ENCODE peak calls at places on chromosomes 7 and 10, in six cellular contexts. One of them, this sample, is unnamed. For H3K4me1, the result is how much of the 10 kb centered on the place peaks cover.

GRCh38 chr10:14009315-14010082 is 321.2 kb downstream of the FRMD4A start:
- DNase-seq in neural progenitor cell: no peak
- DNase-seq in PC-3: peak
- DNase-seq in GM23248: peak
- DNase-seq in endothelial cell of umbilical vein: peak
- DNase-seq in mammary epithelial cell: peak
- DNase-seq in this sample: no peak

GRCh38 chr10:32501906-32502305 is 56.0 kb downstream of the CCDC7 start:
- DNase-seq in endothelial cell of umbilical vein: no peak
- DNase-seq in mammary epithelial cell: no peak
- DNase-seq in GM23248: no peak
- DNase-seq in neural progenitor cell: no peak
- DNase-seq in PC-3: no peak
- DNase-seq in this sample: no peak

GRCh38 chr7:138089080-138089901 is 13.0 kb downstream of the AKR1D1 start:
- DNase-seq in PC-3: peak
- DNase-seq in endothelial cell of umbilical vein: no peak
- DNase-seq in mammary epithelial cell: peak
- DNase-seq in GM23248: peak
- DNase-seq in neural progenitor cell: no peak
- DNase-seq in this sample: no peak

GRCh38 chr10:5094265-5095205 is at the start of gene AKR1C3:
- DNase-seq in PC-3: peak
- DNase-seq in neural progenitor cell: no peak
- DNase-seq in mammary epithelial cell: peak
- DNase-seq in GM23248: peak
- DNase-seq in endothelial cell of umbilical vein: peak
- DNase-seq in this sample: peak

GRCh38 chr7:155257482-155258232 is 40.0 kb upstream of the INSIG1 start:
- DNase-seq in GM23248: peak
- DNase-seq in mammary epithelial cell: peak
- DNase-seq in PC-3: peak
- DNase-seq in neural progenitor cell: no peak
- DNase-seq in endothelial cell of umbilical vein: peak
- DNase-seq in this sample: no peak

GRCh38 chr7:158809596-158809995 is 19.7 kb downstream of the ESYT2 start:
- DNase-seq in GM23248: no peak
- DNase-seq in neural progenitor cell: no peak
- DNase-seq in mammary epithelial cell: no peak
- DNase-seq in endothelial cell of umbilical vein: no peak
- DNase-seq in PC-3: no peak
- DNase-seq in this sample: no peak

GRCh38 chr7:29623976-29624375 is 60.3 kb downstream of the PRR15 start:
- DNase-seq in mammary epithelial cell: peak
- DNase-seq in neural progenitor cell: no peak
- DNase-seq in PC-3: peak
- DNase-seq in endothelial cell of umbilical vein: no peak
- DNase-seq in GM23248: peak
- DNase-seq in this sample: no peak

GRCh38 chr7:132065193-132065972 is 509.0 kb upstream of the PODXL start:
- DNase-seq in GM23248: peak
- DNase-seq in PC-3: peak
- DNase-seq in mammary epithelial cell: peak
- DNase-seq in neural progenitor cell: no peak
- DNase-seq in endothelial cell of umbilical vein: peak
- DNase-seq in this sample: peak

GRCh38 chr10:132881186-132881920 is 61.0 kb downstream of the CFAP46 start:
- DNase-seq in endothelial cell of umbilical vein: no peak
- DNase-seq in neural progenitor cell: no peak
- DNase-seq in PC-3: no peak
- DNase-seq in GM23248: no peak
- DNase-seq in mammary epithelial cell: no peak
- DNase-seq in this sample: no peak

GRCh38 chr7:103656221-103656620 is 210.2 kb upstream of the SLC26A5 start:
- DNase-seq in endothelial cell of umbilical vein: no peak
- DNase-seq in GM23248: no peak
- DNase-seq in mammary epithelial cell: no peak
- DNase-seq in PC-3: no peak
- DNase-seq in neural progenitor cell: no peak
- DNase-seq in this sample: no peak

GRCh38 chr7:120993575-120994191 is 5.2 kb downstream of the CPED1 start:
- DNase-seq in endothelial cell of umbilical vein: no peak
- DNase-seq in PC-3: peak
- DNase-seq in GM23248: peak
- DNase-seq in mammary epithelial cell: peak
- DNase-seq in neural progenitor cell: no peak
- DNase-seq in this sample: no peak

GRCh38 chr10:118621304-118621942 is 26.0 kb upstream of the PRLHR start:
- DNase-seq in GM23248: no peak
- DNase-seq in neural progenitor cell: no peak
- DNase-seq in endothelial cell of umbilical vein: no peak
- DNase-seq in PC-3: peak
- DNase-seq in mammary epithelial cell: no peak
- DNase-seq in this sample: no peak

GRCh38 chr7:36979810-36980248 is 255.5 kb upstream of the AOAH start:
- DNase-seq in PC-3: no peak
- DNase-seq in endothelial cell of umbilical vein: no peak
- DNase-seq in neural progenitor cell: no peak
- DNase-seq in mammary epithelial cell: no peak
- DNase-seq in GM23248: no peak
- DNase-seq in this sample: no peak

GRCh38 chr10:129126955-129127354 is 340.1 kb upstream of the MGMT start:
- DNase-seq in mammary epithelial cell: no peak
- DNase-seq in GM23248: no peak
- DNase-seq in endothelial cell of umbilical vein: no peak
- DNase-seq in neural progenitor cell: no peak
- DNase-seq in PC-3: no peak
- DNase-seq in this sample: no peak

GRCh38 chr10:3963191-3963673 is 178.2 kb upstream of the KLF6 start:
- DNase-seq in mammary epithelial cell: peak
- DNase-seq in GM23248: no peak
- DNase-seq in PC-3: peak
- DNase-seq in neural progenitor cell: no peak
- DNase-seq in endothelial cell of umbilical vein: peak
- DNase-seq in this sample: no peak

GRCh38 chr10:37976880-37977203 is 395 bp upstream of the ZNF25 start:
- DNase-seq in endothelial cell of umbilical vein: no peak
- DNase-seq in PC-3: no peak
- DNase-seq in GM23248: no peak
- DNase-seq in neural progenitor cell: no peak
- DNase-seq in mammary epithelial cell: no peak
- DNase-seq in this sample: no peak

GRCh38 chr10:129514568-129515451 is 47.8 kb downstream of the MGMT start:
- DNase-seq in mammary epithelial cell: no peak
- DNase-seq in GM23248: no peak
- DNase-seq in endothelial cell of umbilical vein: no peak
- DNase-seq in neural progenitor cell: no peak
- DNase-seq in PC-3: no peak
- DNase-seq in this sample: no peak

GRCh38 chr7:96416599-96416998 is 94.7 kb upstream of the SLC25A13 start:
- DNase-seq in endothelial cell of umbilical vein: peak
- DNase-seq in GM23248: no peak
- DNase-seq in PC-3: no peak
- DNase-seq in mammary epithelial cell: no peak
- DNase-seq in neural progenitor cell: no peak
- DNase-seq in this sample: no peak

GRCh38 chr10:91340613-91341362 is 69.4 kb upstream of the HECTD2 start:
- DNase-seq in mammary epithelial cell: peak
- DNase-seq in endothelial cell of umbilical vein: peak
- DNase-seq in neural progenitor cell: no peak
- DNase-seq in GM23248: peak
- DNase-seq in PC-3: peak
- DNase-seq in this sample: no peak

GRCh38 chr7:155375337-155376277 is 77.9 kb downstream of the INSIG1 start:
- DNase-seq in neural progenitor cell: peak
- DNase-seq in GM23248: no peak
- DNase-seq in mammary epithelial cell: no peak
- DNase-seq in PC-3: peak
- DNase-seq in endothelial cell of umbilical vein: no peak
- DNase-seq in this sample: no peak

GRCh38 chr10:55631071-55631654 is 729.9 kb downstream of the ZWINT start:
- DNase-seq in endothelial cell of umbilical vein: peak
- DNase-seq in GM23248: peak
- DNase-seq in PC-3: peak
- DNase-seq in mammary epithelial cell: peak
- DNase-seq in neural progenitor cell: peak
- DNase-seq in this sample: peak

GRCh38 chr10:101046332-101047238 is 15.2 kb upstream of the KAZALD1 start:
- DNase-seq in neural progenitor cell: peak
- DNase-seq in GM23248: peak
- DNase-seq in endothelial cell of umbilical vein: no peak
- DNase-seq in mammary epithelial cell: no peak
- DNase-seq in PC-3: no peak
- DNase-seq in this sample: no peak

GRCh38 chr10:95289003-95289920 is 1.5 kb downstream of the PDLIM1 start:
- DNase-seq in GM23248: peak
- DNase-seq in PC-3: peak
- DNase-seq in neural progenitor cell: peak
- DNase-seq in endothelial cell of umbilical vein: no peak
- DNase-seq in mammary epithelial cell: peak
- DNase-seq in this sample: peak

GRCh38 chr10:95289921-95290421 is 832 bp downstream of the PDLIM1 start:
- DNase-seq in GM23248: peak
- DNase-seq in mammary epithelial cell: no peak
- DNase-seq in neural progenitor cell: no peak
- DNase-seq in endothelial cell of umbilical vein: no peak
- DNase-seq in PC-3: no peak
- DNase-seq in this sample: no peak

GRCh38 chr10:95291634-95292039 is 834 bp upstream of the PDLIM1 start:
- DNase-seq in mammary epithelial cell: no peak
- DNase-seq in GM23248: no peak
- DNase-seq in endothelial cell of umbilical vein: no peak
- DNase-seq in PC-3: no peak
- DNase-seq in neural progenitor cell: no peak
- DNase-seq in this sample: no peak

GRCh38 chr10:95290446-95290800 is 380 bp downstream of the PDLIM1 start:
- DNase-seq in GM23248: peak
- DNase-seq in neural progenitor cell: peak
- DNase-seq in PC-3: no peak
- DNase-seq in mammary epithelial cell: no peak
- DNase-seq in endothelial cell of umbilical vein: no peak
- DNase-seq in this sample: no peak

DNA sequence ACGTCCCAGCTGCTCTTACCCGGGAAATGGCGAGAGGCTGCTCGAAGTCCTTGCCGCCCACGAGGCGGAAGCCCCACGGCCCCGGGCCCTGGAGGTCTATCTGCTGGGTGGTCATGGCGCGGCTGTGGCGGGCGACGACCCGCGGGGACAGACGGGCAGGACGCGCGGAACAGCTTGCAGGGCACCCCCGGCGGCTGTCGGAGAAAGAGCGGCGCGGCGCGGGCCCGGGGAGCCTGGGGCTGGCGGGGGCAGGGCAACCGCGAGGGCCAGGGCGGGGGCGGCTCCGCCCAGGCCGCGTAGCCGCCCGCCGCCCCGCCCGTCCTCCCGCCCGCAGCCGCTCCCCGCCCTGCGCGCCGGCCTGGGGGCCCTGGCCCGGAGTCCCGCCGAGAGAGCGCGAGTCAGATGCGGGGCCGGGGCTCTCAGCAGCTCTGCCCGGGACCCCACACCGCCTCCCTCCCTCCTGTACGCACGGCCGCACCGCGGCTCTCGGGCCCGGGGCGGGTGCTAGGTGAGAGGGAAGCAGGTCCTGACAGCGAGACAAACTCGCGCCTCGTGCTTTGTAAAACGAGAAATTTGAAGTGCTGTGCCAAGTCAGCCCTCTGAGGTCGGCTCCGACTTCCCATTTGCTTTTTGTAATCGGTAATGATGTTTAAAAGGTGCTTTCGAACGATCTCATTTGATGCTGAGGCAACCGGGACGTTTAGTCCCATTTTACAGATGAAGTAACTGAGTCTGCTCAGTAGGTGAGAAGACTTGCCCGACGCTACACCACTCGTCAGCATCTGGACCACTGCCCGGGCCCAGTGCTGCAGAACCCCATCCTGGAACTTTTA is at the start of gene PDLIM1:
- DNase-seq in endothelial cell of umbilical vein: peak
- DNase-seq in mammary epithelial cell: peak
- DNase-seq in neural progenitor cell: peak
- DNase-seq in GM23248: peak
- DNase-seq in PC-3: peak
- DNase-seq in this sample: peak
- H3K4me1 ChIP-seq in endothelial cell of umbilical vein: under half
- H3K4me1 ChIP-seq in mammary epithelial cell: half or more
- H3K4me1 ChIP-seq in neural progenitor cell: under half
- H3K4me1 ChIP-seq in GM23248: under half
- H3K4me1 ChIP-seq in PC-3: under half
- H3K4me1 ChIP-seq in this sample: under half

DNA sequence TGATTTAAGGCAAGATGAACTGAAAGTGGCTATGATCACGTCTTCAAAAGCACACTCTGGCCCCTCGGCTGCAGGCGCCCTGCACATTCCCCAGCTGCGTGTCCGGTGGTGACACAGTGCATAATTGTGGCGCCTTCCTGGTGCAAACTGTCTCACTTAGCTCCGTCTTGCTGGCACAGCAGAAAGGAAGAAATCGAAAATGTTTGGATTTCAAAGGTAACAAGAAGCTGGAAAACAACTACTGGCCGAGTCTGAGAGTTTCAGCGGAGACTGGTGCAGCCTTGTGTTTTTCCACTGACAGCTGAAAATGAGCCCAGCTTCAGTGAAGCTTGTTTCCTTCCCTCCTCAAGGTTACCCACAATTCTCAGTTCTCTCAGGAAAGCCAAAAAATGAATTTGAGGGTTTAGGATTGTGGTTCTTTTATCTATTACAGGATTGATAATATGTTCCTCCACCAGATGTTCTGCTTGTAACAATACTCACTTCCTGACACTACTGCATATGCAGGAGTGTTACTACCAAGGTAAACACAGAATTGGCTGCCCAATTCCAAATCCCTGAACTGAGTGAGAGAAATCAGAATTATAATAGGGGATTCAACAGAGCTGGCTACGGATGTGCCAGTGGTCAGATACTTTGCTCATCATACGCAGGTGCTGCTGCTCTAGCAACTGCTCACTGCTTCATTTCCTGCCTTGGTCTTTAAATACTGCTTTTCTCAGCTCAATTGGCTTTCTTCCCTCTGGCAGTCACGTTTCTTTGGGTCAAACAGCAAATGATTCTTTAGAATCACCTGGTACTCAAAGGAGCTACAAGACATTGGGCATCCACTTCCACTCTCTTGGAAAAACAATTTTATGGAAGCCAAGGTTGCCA is 63.7 kb downstream of the TRUB1 start:
- DNase-seq in GM23248: peak
- DNase-seq in PC-3: no peak
- DNase-seq in endothelial cell of umbilical vein: peak
- DNase-seq in neural progenitor cell: no peak
- DNase-seq in mammary epithelial cell: no peak
- DNase-seq in this sample: no peak
- H3K4me3 ChIP-seq in GM23248: peak
- H3K4me3 ChIP-seq in PC-3: no peak
- H3K4me3 ChIP-seq in endothelial cell of umbilical vein: no peak
- H3K4me3 ChIP-seq in neural progenitor cell: no peak
- H3K4me3 ChIP-seq in mammary epithelial cell: no peak
- H3K4me3 ChIP-seq in this sample: no peak

GRCh38 chr10:125025341-125025740 is 83.4 kb downstream of the ZRANB1 start:
- DNase-seq in endothelial cell of umbilical vein: no peak
- DNase-seq in PC-3: no peak
- DNase-seq in mammary epithelial cell: no peak
- DNase-seq in neural progenitor cell: no peak
- DNase-seq in GM23248: no peak
- DNase-seq in this sample: no peak
- H3K9ac ChIP-seq in endothelial cell of umbilical vein: no peak
- H3K9ac ChIP-seq in PC-3: no peak
- H3K9ac ChIP-seq in mammary epithelial cell: no peak
- H3K9ac ChIP-seq in neural progenitor cell: no peak
- H3K9ac ChIP-seq in GM23248: no peak
- H3K9ac ChIP-seq in this sample: no peak

GRCh38 chr7:43600046-43600445 is 17.1 kb downstream of the STK17A start:
- DNase-seq in GM23248: no peak
- DNase-seq in PC-3: no peak
- DNase-seq in neural progenitor cell: no peak
- DNase-seq in mammary epithelial cell: no peak
- DNase-seq in endothelial cell of umbilical vein: no peak
- DNase-seq in this sample: no peak
- H3K4me1 ChIP-seq in GM23248: under half
- H3K4me1 ChIP-seq in PC-3: under half
- H3K4me1 ChIP-seq in neural progenitor cell: under half
- H3K4me1 ChIP-seq in mammary epithelial cell: under half
- H3K4me1 ChIP-seq in endothelial cell of umbilical vein: under half
- H3K4me1 ChIP-seq in this sample: under half